ENCODE peak calls at places on chromosomes 7 and 10, in seven cellular contexts. S is activated naive CD8-positive, alpha-beta T cell treated with anti-CD3 and anti-CD28 coated beads for 36 hours; N is activated CD4-positive, alpha-beta T cell treated with anti-CD3 and anti-CD28 coated beads, Interleukin-2, amount 10 ng/mL, durations not matched to agents 24 days and 14 days; Y is stimulated activated CD4-positive, alpha-beta T cell treated with anti-CD3 and anti-CD28 coated beads, Interleukin-15, amount 100 ng/mL, for 1 hour; F is cardiac muscle cell; U is left lung; I is mucosa of descending colon. C is an unnamed sample.
A peak's percentile ranks its signal among the peaks of the same experiment; 100 is the strongest.

GRCh38 chr7:135879238-135879637 is 97.9 kb downstream of the MTPN start:
- DNase-seq in S (no peak), U (no peak), Y (no peak), F (no peak), I (no peak), N (no peak), C (no peak)

GRCh38 chr7:28536259-28536658 is 123.9 kb downstream of the CREB5 start:
- DNase-seq in S (no peak), Y (no peak), N (no peak), I (no peak), U (no peak), F (peak; percentile 42), C (no peak)

GRCh38 chr7:104679085-104679484 is 334.9 kb upstream of the KMT2E start:
- DNase-seq in Y (no peak), S (no peak), F (no peak), U (no peak), N (no peak), I (no peak), C (no peak)

GRCh38 chr10:12181065-12181775 is 14.5 kb downstream of the NUDT5 start:
- DNase-seq in F (no peak), U (no peak), S (peak; percentile 74), Y (peak; percentile 37), N (peak; percentile 90), I (peak; percentile 78), C (peak; percentile 51)

GRCh38 chr10:129614341-129614740 is 147.3 kb downstream of the MGMT start:
- DNase-seq in N (no peak), I (no peak), U (no peak), Y (no peak), S (no peak), F (no peak), C (no peak)

GRCh38 chr10:32095116-32095733 is 39.0 kb upstream of the KIF5B start:
- DNase-seq in I (no peak), Y (no peak), N (no peak), F (no peak), U (no peak), S (no peak), C (no peak)

GRCh38 chr10:127935115-127935561 is 28.2 kb downstream of the PTPRE start:
- DNase-seq in S (no peak), Y (no peak), U (no peak), F (no peak), I (no peak), N (no peak), C (no peak)

GRCh38 chr7:101546308-101546936 is 82.7 kb downstream of the MYL10 start:
- DNase-seq in N (no peak), U (no peak), Y (no peak), I (no peak), S (no peak), F (no peak), C (peak; percentile 13)

GRCh38 chr7:132140341-132140740 is 435.9 kb downstream of the PLXNA4 start:
- DNase-seq in Y (no peak), N (no peak), I (no peak), S (no peak), F (no peak), U (no peak), C (no peak)

GRCh38 chr10:44891721-44892120 is 19.4 kb upstream of the TMEM72 start:
- DNase-seq in I (no peak), N (no peak), U (no peak), F (no peak), S (no peak), Y (no peak), C (no peak)

GRCh38 chr7:89223906-89224395 is 428.4 kb upstream of the TEX47 start:
- DNase-seq in S (no peak), F (no peak), U (no peak), N (no peak), I (no peak), Y (no peak), C (no peak)

GRCh38 chr7:150732786-150733733 is 4.2 kb upstream of the GIMAP5 start:
- DNase-seq in U (no peak), F (no peak), N (peak; percentile 73), I (no peak), S (no peak), Y (no peak), C (no peak)

GRCh38 chr7:6636741-6637543 is at the start of gene ZNF316:
- DNase-seq in U (peak; percentile 67), F (peak; percentile 56), Y (peak; percentile 31), S (peak; percentile 67), I (peak; percentile 76), N (peak; percentile 93), C (peak; percentile 79)

GRCh38 chr10:30124706-30125105 is 65.3 kb upstream of the JCAD start:
- DNase-seq in U (no peak), S (no peak), Y (no peak), I (no peak), F (no peak), N (no peak), C (no peak)

GRCh38 chr10:33252794-33253203 is 81.7 kb downstream of the NRP1 start:
- DNase-seq in I (no peak), U (no peak), F (no peak), N (no peak), Y (no peak), S (no peak), C (no peak)

GRCh38 chr7:1543826-1544177 is 12.2 kb downstream of the TMEM184A start:
- DNase-seq in U (no peak), S (no peak), Y (no peak), I (no peak), N (no peak), F (no peak), C (no peak)

GRCh38 chr10:53839437-53840039 is 961.5 kb downstream of the PCDH15 start:
- DNase-seq in N (no peak), I (no peak), S (no peak), F (peak; percentile 34), Y (no peak), U (no peak), C (no peak)

GRCh38 chr7:119197872-119198527 is 973.5 kb downstream of the ANKRD7 start:
- DNase-seq in S (peak; percentile 7), N (peak; percentile 64), F (peak; percentile 77), Y (no peak), U (no peak), I (no peak), C (no peak)